ENCODE peak calls at places on chromosomes 2 and 18, in four cellular contexts. U, A, L and V are unnamed samples.

GRCh38 chr18:56068030-56068671 is 480.2 kb upstream of the TCF4 start:
- DNase-seq in U (no peak), A (no peak), L (no peak), V (no peak)

GRCh38 chr2:37711308-37711731 is 39.9 kb upstream of the CDC42EP3 start:
- DNase-seq in L (no peak), A (no peak), U (no peak), V (no peak)

GRCh38 chr2:96092580-96092877 is 23.8 kb downstream of the ADRA2B start:
- DNase-seq in U (no peak), L (no peak), A (no peak), V (no peak)

GRCh38 chr2:88258208-88258607 is 88.1 kb downstream of the THNSL2 start:
- DNase-seq in A (no peak), L (no peak), U (no peak), V (no peak)

GRCh38 chr2:233989221-233989620 is 61.3 kb upstream of the SPP2 start:
- DNase-seq in U (no peak), A (no peak), L (no peak), V (no peak)

GRCh38 chr2:72810165-72810564 is 15.7 kb downstream of the EXOC6B start:
- DNase-seq in L (no peak), U (no peak), A (no peak), V (no peak)

GRCh38 chr2:150526827-150527226 is 39.4 kb upstream of the RND3 start:
- DNase-seq in L (no peak), U (peak), A (no peak), V (no peak)

GRCh38 chr2:88321614-88322248 is 130.8 kb downstream of the FOXI3 start:
- DNase-seq in U (peak), L (no peak), A (no peak), V (no peak)

GRCh38 chr2:204360218-204361007 is 184.9 kb upstream of the PARD3B start:
- DNase-seq in L (no peak), A (no peak), U (no peak), V (no peak)

GRCh38 chr2:36013064-36013463 is 342.5 kb upstream of the CRIM1 start:
- DNase-seq in U (no peak), L (no peak), A (no peak), V (no peak)

GRCh38 chr2:239245872-239246701 is 154.7 kb downstream of the HDAC4 start:
- DNase-seq in L (no peak), A (no peak), U (no peak), V (no peak)

GRCh38 chr2:37324786-37325624 is at the start of gene PRKD3:
- DNase-seq in U (peak), L (no peak), A (peak), V (peak)

GRCh38 chr2:196927318-196928225 is 1.1 kb upstream of the PGAP1 start:
- DNase-seq in A (no peak), U (peak), L (no peak), V (no peak)

GRCh38 chr2:168705534-168706470 is 96.6 kb upstream of the NOSTRIN start:
- DNase-seq in U (peak), A (no peak), L (no peak), V (peak)

GRCh38 chr2:234593636-234594035 is 96.8 kb upstream of the ARL4C start:
- DNase-seq in L (no peak), A (no peak), U (no peak), V (no peak)

GRCh38 chr18:52090005-52090404 is 250.0 kb upstream of the DCC start:
- DNase-seq in U (no peak), A (no peak), L (no peak), V (no peak)

GRCh38 chr18:68532328-68532885 is 182.5 kb downstream of the TMX3 start:
- DNase-seq in L (no peak), A (no peak), U (no peak), V (no peak)

GRCh38 chr2:5991305-5991968 is 299.3 kb downstream of the SOX11 start:
- DNase-seq in L (no peak), U (no peak), A (no peak), V (no peak)

GRCh38 chr2:27369471-27370025 is 590 bp downstream of the EIF2B4 start:
- DNase-seq in L (no peak), U (no peak), A (no peak), V (peak)

GRCh38 chr2:241706539-241706938 is 4.7 kb downstream of the ING5 start:
- DNase-seq in A (no peak), L (no peak), U (no peak), V (no peak)

GRCh38 chr18:56509656-56510055 is 128.7 kb downstream of the TXNL1 start:
- DNase-seq in U (no peak), L (no peak), A (no peak), V (no peak)

GRCh38 chr2:158718196-158718585 is 76.9 kb upstream of the DAPL1 start:
- DNase-seq in L (no peak), A (no peak), U (no peak), V (no peak)

GRCh38 chr2:25368650-25369049 is 26.9 kb upstream of the DNMT3A start:
- DNase-seq in A (no peak), U (no peak), L (no peak), V (no peak)

GRCh38 chr2:70927641-70928040 is 8.1 kb upstream of the ATP6V1B1 start:
- DNase-seq in A (no peak), L (no peak), U (no peak), V (no peak)

DNA sequence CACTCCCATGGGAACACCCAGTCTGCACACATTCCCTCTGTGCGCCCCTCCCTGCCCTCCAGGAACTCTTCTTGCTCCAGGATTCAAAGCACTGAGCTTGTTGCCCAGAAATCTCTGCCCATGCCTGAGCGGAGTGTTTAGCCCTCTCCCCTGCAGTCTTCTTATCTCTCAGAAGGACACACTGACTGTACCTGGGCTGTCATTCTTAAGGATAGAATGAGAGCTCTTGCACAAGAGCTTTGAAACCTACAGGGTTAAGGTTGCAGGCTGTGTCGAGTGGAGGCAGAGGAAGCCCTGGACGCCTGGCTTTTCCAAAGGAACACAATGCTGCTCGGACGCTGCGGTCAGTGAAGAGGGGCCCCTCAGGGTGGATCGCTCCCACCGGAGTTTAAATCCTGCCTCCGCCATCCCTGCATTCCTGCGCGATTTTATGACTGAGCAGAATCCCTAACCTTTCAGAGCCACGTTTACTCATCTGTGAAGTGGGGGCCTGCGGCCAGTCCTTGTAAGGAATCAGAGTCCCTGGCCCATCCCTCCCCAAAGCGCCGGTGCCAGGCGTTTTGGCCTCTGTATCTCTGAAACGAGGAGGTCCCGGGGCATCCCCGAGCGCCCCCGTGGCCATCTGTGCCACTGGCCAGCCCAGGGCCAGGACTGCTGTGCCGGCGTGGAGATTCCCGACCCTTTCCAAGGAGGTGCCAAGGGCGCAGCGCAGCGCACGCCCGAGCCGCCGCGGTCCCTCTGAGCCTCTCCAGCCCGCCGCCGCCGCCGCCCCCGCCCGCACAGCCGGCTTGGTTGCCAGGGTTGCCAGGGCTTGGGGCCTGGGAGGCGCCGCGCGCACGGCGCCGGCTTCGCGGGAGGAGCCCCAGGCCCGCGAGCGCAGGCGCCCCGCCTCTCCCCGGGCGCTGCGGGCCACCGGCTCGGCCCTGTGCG is 58.9 kb downstream of the FAM168B start:
- DNase-seq in A (no peak), L (no peak), U (no peak), V (peak)
- TF ChIP-seq FOXK2 in A (no peak), L (no peak), U (no peak), V (no peak)

DNA sequence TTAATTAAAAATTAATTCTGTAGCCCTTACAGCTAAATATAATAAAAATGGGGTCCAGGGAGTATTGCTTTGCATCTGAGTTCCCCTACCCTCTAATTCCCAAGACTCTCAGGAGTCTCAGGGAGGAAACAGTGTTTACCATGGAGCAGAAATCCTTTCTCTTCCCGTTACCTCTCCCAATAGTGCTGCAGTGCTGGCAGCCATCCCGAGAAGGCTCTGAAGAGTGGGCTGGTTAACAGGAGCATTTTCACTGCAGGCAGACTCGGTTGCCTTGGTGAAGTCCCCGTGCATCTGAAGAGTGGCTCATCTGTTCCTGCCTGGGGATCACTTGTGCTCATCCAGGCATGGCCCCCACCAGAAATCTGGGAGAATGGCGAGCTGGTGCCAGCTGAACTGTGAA is 41.8 kb upstream of the TMEM178A start:
- DNase-seq in U (no peak), L (no peak), A (no peak), V (no peak)
- TF ChIP-seq FOXK2 in U (no peak), L (no peak), A (no peak), V (no peak)

GRCh38 chr18:3121256-3121655 is 98.5 kb downstream of the MYOM1 start:
- DNase-seq in L (no peak), A (no peak), U (no peak), V (no peak)
- TF ChIP-seq FOXK2 in L (no peak), A (no peak), U (no peak), V (no peak)

DNA sequence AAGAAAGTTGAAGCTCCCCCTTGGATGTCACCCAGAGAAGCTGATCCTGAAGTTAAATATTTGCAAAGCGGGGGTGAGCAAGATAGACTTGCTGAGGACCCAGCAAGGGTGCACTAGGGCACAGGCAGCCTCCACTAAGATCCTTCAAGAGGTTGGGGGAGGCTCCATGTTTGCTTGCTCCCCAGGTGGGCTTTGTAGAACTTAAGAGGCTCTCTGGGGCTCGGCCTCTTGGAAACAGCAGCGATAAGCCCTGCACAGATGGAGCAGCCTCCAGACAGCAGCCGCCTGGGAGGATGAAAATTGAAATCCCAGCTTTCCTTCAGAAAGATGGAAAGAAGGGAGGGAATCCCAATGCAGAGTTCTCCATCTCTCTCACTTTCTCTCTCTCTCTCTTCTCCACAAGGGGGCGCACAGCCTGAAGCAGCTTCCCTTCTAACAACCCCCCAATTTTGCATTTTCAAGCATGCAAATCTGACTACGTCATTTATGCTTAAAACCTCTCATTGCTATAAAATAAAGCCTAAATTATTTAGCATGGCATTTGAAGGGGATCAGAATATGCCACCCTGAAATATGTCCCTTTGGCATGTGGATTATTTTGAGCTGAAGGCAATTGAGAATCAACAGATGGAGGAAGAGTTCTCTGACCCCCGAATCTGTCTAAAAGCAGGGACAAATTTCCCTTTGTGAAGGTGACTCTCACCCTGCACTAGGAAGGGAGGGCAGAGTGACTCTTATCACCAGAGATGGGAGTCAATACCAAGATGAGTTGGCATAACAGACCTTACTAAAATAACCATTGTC is 185.7 kb upstream of the KLHL29 start:
- DNase-seq in U (peak), A (peak), L (no peak), V (peak)
- TF ChIP-seq FOXK2 in U (no peak), A (no peak), L (no peak), V (no peak)